ENCODE peak calls at places on chromosomes 5 and 9, in eight cellular contexts. D, W, Q, R, F, I, S and M are unnamed samples. For H3K9me3, the result is how much of the 10 kb centered on the place peaks cover.

GRCh38 chr5:147391781-147392180 is 118.1 kb downstream of the DPYSL3 start:
- DNase-seq in Q (no peak), W (peak), R (no peak), D (peak), F (no peak), I (peak), S (no peak), M (no peak)

GRCh38 chr5:172417983-172418630 is 36.2 kb downstream of the SH3PXD2B start:
- DNase-seq in Q (peak), D (no peak), S (no peak), F (peak), R (no peak), W (peak), I (no peak), M (no peak)

GRCh38 chr9:37191403-37192089 is 71.2 kb downstream of the ZCCHC7 start:
- DNase-seq in F (no peak), R (no peak), I (peak), D (peak), Q (no peak), W (no peak), S (no peak), M (no peak)

GRCh38 chr5:108515706-108516105 is 133.8 kb upstream of the FBXL17 start:
- DNase-seq in F (no peak), R (no peak), Q (no peak), W (no peak), I (no peak), D (no peak), S (no peak), M (no peak)

GRCh38 chr5:116032094-116032517 is at the start of gene ARL14EPL:
- DNase-seq in Q (no peak), W (peak), R (no peak), F (peak), S (no peak), D (peak), I (no peak), M (no peak)

GRCh38 chr9:120931278-120932085 is 4.9 kb upstream of the TRAF1 start:
- DNase-seq in S (no peak), F (peak), R (no peak), D (no peak), W (no peak), I (peak), Q (no peak), M (no peak)

GRCh38 chr5:90747175-90747574 is 188.6 kb downstream of the ADGRV1 start:
- DNase-seq in W (no peak), D (no peak), I (no peak), Q (no peak), F (no peak), R (no peak), S (no peak), M (no peak)

GRCh38 chr5:43396762-43397304 is 15.4 kb downstream of the CCL28 start:
- DNase-seq in W (peak), I (no peak), S (peak), Q (peak), D (peak), F (peak), R (no peak), M (peak)

GRCh38 chr5:133595465-133595864 is 16.9 kb downstream of the FSTL4 start:
- DNase-seq in S (no peak), W (no peak), Q (no peak), F (no peak), D (no peak), I (no peak), R (no peak), M (no peak)

GRCh38 chr9:93672622-93673270 is 96.4 kb downstream of the PHF2 start:
- DNase-seq in F (peak), D (no peak), Q (peak), W (no peak), I (no peak), S (no peak), R (no peak), M (no peak)

GRCh38 chr9:96376926-96377874 is 6.3 kb downstream of the SLC35D2 start:
- DNase-seq in W (no peak), S (no peak), D (no peak), F (no peak), Q (no peak), R (no peak), I (no peak), M (no peak)

GRCh38 chr9:84983749-84984148 is 314.2 kb downstream of the NTRK2 start:
- DNase-seq in R (no peak), D (no peak), Q (no peak), I (no peak), S (no peak), W (no peak), F (no peak), M (no peak)

GRCh38 chr5:14019768-14020167 is 75.3 kb upstream of the DNAH5 start:
- DNase-seq in Q (no peak), W (no peak), D (no peak), S (no peak), F (no peak), I (no peak), R (no peak), M (no peak)

GRCh38 chr5:75566710-75567309 is 44.4 kb upstream of the ANKDD1B start:
- DNase-seq in D (no peak), Q (no peak), S (no peak), I (no peak), R (no peak), W (no peak), F (peak), M (no peak)

GRCh38 chr5:144958002-144958401 is 787.3 kb downstream of the KCTD16 start:
- DNase-seq in D (no peak), R (no peak), F (no peak), S (no peak), W (no peak), I (no peak), Q (no peak), M (no peak)

GRCh38 chr5:172641359-172642045 is 439 bp downstream of the NEURL1B start:
- DNase-seq in F (peak), R (peak), I (peak), Q (no peak), S (no peak), D (peak), W (no peak), M (no peak)

GRCh38 chr5:143446535-143447226 is 43.2 kb upstream of the NR3C1 start:
- DNase-seq in F (no peak), S (no peak), W (no peak), Q (no peak), D (peak), R (no peak), I (no peak), M (no peak)

GRCh38 chr5:68194405-68194804 is 21.2 kb upstream of the PIK3R1 start:
- DNase-seq in Q (no peak), S (no peak), R (no peak), W (no peak), I (no peak), F (no peak), D (no peak), M (no peak)

DNA sequence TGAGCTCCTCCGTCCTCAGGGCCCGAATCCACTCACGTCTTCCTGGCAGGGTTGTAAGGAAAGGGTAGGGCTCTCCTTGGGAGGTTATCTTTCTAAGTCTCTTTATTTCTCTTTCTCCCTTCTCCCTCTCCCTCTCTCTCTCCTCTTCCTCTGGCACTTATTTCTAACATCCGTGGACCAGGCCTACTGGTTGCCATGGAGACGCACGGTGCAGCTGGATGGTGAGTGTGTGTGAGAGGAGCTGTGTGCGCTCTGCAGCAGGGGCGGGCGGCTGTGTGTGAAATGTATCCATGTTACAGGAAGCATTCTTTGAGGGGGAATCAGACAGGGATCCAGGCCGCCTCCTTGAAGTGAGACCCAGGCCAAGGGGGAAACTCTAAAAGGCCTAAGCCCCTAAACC is 32.2 kb downstream of the PCDH1 start:
- DNase-seq in F (no peak), D (peak), R (no peak), Q (no peak), S (peak), I (no peak), W (no peak), M (no peak)
- H3K9me3 ChIP-seq in F (under half), D (under half), R (under half), Q (under half), S (under half), I (under half), W (under half), M (under half)

GRCh38 chr5:2455878-2456277 is 295.6 kb downstream of the IRX2 start:
- DNase-seq in I (no peak), D (no peak), F (no peak), S (no peak), Q (no peak), W (no peak), R (no peak), M (no peak)
- H3K9me3 ChIP-seq in I (under half), D (under half), F (under half), S (under half), Q (under half), W (under half), R (under half), M (under half)

GRCh38 chr5:93791520-93791972 is 50.1 kb upstream of the POU5F2 start:
- DNase-seq in W (no peak), D (no peak), I (no peak), Q (no peak), R (no peak), F (no peak), S (no peak), M (no peak)
- H3K9me3 ChIP-seq in W (under half), D (under half), I (under half), Q (under half), R (under half), F (under half), S (under half), M (under half)

GRCh38 chr5:166091931-166092330 is 2199.5 kb upstream of the WWC1 start:
- DNase-seq in F (no peak), D (no peak), I (no peak), Q (no peak), R (no peak), W (no peak), S (no peak), M (no peak)
- H3K9me3 ChIP-seq in F (under half), D (under half), I (under half), Q (under half), R (under half), W (under half), S (under half), M (under half)

GRCh38 chr9:104412238-104412637 is 91.8 kb upstream of the OR13F1 start:
- DNase-seq in R (no peak), D (peak), W (no peak), I (peak), S (no peak), F (no peak), Q (no peak), M (no peak)
- H3K9me3 ChIP-seq in R (under half), D (under half), W (under half), I (under half), S (under half), F (under half), Q (under half), M (under half)

GRCh38 chr5:1019001-1019651 is 10.5 kb downstream of the NKD2 start:
- DNase-seq in R (no peak), W (no peak), I (no peak), D (no peak), S (no peak), Q (no peak), F (no peak), M (no peak)

GRCh38 chr5:1017691-1018455 is 9.3 kb downstream of the NKD2 start:
- DNase-seq in W (no peak), R (no peak), S (no peak), F (no peak), I (no peak), Q (no peak), D (no peak), M (no peak)

GRCh38 chr5:1018596-1018995 is 10.0 kb downstream of the NKD2 start:
- DNase-seq in I (no peak), F (no peak), R (no peak), W (no peak), D (no peak), S (no peak), Q (no peak), M (no peak)

GRCh38 chr5:1021136-1021968 is 12.8 kb downstream of the NKD2 start:
- DNase-seq in F (no peak), S (peak), W (no peak), Q (no peak), I (no peak), R (no peak), D (no peak), M (no peak)

GRCh38 chr5:1020461-1020961 is 11.9 kb downstream of the NKD2 start:
- DNase-seq in W (no peak), S (no peak), D (no peak), F (no peak), Q (no peak), R (no peak), I (no peak), M (no peak)
- H3K9me3 ChIP-seq in W (under half), S (under half), D (under half), F (under half), Q (under half), R (under half), I (under half), M (under half)

DNA sequence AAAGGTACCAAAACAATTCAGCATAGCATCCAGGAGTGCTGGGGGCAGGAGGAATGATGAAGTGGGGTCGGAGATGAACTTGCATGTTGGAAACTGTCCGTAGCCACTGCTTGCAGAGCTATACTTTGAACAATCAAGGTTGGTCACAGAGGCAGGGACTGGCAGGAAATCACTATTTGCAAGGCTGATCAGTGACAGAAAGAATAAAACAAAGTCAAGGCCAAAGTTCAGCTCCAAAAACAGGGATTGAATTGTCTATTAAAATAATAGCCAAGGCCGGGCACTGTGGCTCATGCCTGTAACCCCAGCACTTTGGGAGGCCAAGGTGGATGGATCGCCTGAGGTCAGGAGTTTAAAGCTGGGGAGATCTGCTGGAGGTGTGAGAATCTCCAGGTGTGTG is 18.7 kb upstream of the SPRY4 start:
- DNase-seq in I (no peak), S (no peak), D (no peak), W (no peak), Q (no peak), R (no peak), F (no peak), M (no peak)
- H3K9me3 ChIP-seq in I (under half), S (under half), D (under half), W (under half), Q (under half), R (under half), F (under half), M (under half)

GRCh38 chr5:141419074-141419880 is 1.6 kb upstream of the PCDHGA11 start:
- DNase-seq in Q (no peak), S (peak), R (no peak), D (no peak), W (no peak), I (no peak), F (no peak), M (no peak)
- H3K9me3 ChIP-seq in Q (half or more), S (under half), R (under half), D (half or more), W (half or more), I (under half), F (half or more), M (under half)